ENCODE peak calls at places on chromosomes 2 and 18, in four cellular contexts. J, H, Y and R are unnamed samples.

GRCh38 chr2:221467610-221468009 is 104.5 kb downstream of the EPHA4 start:
- DNase-seq in J (no peak), Y (no peak), H (no peak), R (no peak)

GRCh38 chr18:50093366-50093765 is 101.6 kb downstream of the MYO5B start:
- DNase-seq in J (no peak), H (no peak), Y (no peak), R (no peak)

GRCh38 chr18:10299686-10300085 is 154.7 kb upstream of the APCDD1 start:
- DNase-seq in J (no peak), Y (no peak), H (no peak), R (no peak)

GRCh38 chr2:229235136-229235914 is 35.8 kb downstream of the PID1 start:
- DNase-seq in J (no peak), H (no peak), Y (no peak), R (no peak)

GRCh38 chr2:118224144-118224887 is 136.0 kb downstream of the INSIG2 start:
- DNase-seq in J (no peak), Y (no peak), H (no peak), R (no peak)

GRCh38 chr2:45168731-45169338 is 159.6 kb upstream of the SIX2 start:
- DNase-seq in J (no peak), H (no peak), Y (no peak), R (no peak)

GRCh38 chr2:241874277-241874925 is 4.9 kb downstream of the RTP5 start:
- DNase-seq in H (no peak), Y (no peak), J (no peak), R (no peak)

GRCh38 chr18:54918060-54918459 is 41.2 kb downstream of the CCDC68 start:
- DNase-seq in Y (no peak), H (no peak), J (no peak), R (no peak)

GRCh38 chr18:59520569-59520968 is 161.5 kb upstream of the LMAN1 start:
- DNase-seq in J (no peak), H (no peak), Y (no peak), R (no peak)

GRCh38 chr18:58158008-58158407 is 114.0 kb downstream of the NEDD4L start:
- DNase-seq in H (no peak), Y (no peak), J (no peak), R (no peak)

GRCh38 chr2:136067465-136067864 is 50.5 kb downstream of the CXCR4 start:
- DNase-seq in H (no peak), Y (no peak), J (no peak), R (no peak)

GRCh38 chr2:204890680-204891079 is 345.4 kb downstream of the PARD3B start:
- DNase-seq in Y (no peak), H (no peak), J (no peak), R (no peak)
- TF ChIP-seq TCF7L2 in Y (no peak), H (no peak), J (no peak), R (no peak)

DNA sequence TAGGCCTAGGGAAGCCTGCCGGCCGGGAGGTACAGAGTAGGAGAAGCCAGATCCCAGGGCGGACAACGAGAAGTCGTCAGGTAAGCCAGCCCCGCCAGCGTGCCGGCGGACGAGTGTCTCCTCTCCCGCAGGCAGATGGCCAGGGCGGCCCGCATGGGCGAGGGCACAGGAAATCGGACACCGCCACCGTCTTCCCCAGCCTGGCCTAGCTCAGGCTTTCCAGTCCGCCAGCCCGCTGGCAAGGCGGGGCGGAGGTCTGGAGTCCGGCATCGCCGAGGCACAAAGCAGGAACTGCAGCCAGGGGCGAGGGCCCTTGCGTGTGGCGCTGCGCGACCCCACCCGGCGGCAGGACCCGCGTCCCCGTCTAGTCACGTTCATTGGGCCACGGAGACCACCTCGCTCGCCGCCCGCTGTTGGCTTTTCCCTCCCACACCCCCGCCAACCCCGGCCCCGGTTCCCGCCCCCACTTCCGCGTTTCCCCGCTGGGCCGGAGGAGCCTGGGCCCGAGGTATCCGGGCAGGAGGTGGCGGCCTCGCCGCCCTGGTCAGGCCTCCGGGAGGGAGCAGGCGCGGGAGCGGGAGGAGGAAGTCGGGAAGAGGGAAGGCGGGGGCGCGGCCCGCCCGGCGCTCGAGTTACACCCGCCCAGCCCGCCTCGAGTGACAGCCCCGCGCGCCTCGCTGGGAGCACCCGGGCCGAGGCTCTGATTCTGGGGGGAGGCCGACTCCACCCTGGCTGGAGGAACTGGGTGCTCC is at the start of gene GPD2:
- DNase-seq in Y (no peak), H (peak; percentile 70), J (peak; percentile 80), R (no peak)
- TF ChIP-seq TCF7L2 in Y (no peak), H (peak; percentile 4), J (no peak), R (no peak)

GRCh38 chr2:119225084-119225864 is 1.6 kb downstream of the STEAP3 start:
- DNase-seq in J (peak; percentile 50), Y (peak; percentile 44), H (no peak), R (no peak)
- TF ChIP-seq TCF7L2 in J (no peak), Y (no peak), H (no peak), R (no peak)

DNA sequence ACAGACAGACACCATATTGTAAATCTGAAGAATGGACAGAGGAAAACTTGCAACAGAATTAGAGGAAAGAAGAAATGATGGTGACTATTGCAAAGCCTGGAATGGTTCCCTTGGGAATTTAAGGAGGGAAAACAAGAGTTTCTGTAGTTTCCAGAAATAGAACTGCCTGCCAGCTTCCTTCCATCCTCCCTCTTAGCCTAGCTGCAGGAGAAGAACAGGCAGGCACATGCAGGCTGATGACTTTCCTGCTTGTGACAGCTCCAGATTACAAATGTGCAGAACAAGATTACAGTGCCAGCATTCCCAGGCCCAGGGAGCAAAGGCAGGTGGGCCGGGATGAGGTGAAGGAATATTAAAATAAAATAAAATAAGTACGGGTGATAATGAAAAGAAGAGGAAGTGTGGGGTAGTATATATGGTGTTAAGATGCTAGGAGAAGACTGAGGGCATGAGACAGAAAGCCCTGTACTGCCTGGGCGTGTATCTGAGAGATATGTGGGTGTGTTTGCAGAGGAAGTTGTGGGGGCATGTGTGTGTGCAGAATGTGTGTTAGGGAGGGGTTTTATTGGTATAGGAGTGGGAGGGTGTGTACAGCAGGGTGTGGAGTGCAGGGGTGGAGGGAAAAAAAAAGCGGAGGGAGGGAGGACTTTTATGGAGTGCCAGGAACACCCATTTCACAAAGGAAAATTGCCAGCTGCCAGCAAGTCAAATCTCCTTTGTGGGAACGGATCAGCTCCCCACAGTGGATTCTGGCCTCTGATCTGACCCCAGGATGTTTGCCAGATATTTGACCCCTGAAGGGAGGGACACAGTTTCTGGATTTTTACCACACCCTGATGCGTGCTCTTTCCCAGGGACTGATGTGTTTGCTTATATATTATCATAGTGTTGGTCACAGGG is 43.9 kb upstream of the NEMP2 start:
- DNase-seq in Y (peak; percentile 66), H (peak; percentile 24), J (peak; percentile 16), R (no peak)
- TF ChIP-seq TCF7L2 in Y (no peak), H (no peak), J (no peak), R (no peak)

GRCh38 chr2:96105994-96106393 is 10.4 kb downstream of the ADRA2B start:
- DNase-seq in J (no peak), H (no peak), Y (no peak), R (no peak)

GRCh38 chr2:96102596-96103387 is 13.6 kb downstream of the ADRA2B start:
- DNase-seq in H (no peak), Y (no peak), J (no peak), R (no peak)

GRCh38 chr2:96103388-96103705 is 13.0 kb downstream of the ADRA2B start:
- DNase-seq in Y (no peak), J (no peak), H (no peak), R (no peak)

GRCh38 chr2:96105152-96105915 is 11.0 kb downstream of the ADRA2B start:
- DNase-seq in J (no peak), Y (no peak), H (no peak), R (no peak)

DNA sequence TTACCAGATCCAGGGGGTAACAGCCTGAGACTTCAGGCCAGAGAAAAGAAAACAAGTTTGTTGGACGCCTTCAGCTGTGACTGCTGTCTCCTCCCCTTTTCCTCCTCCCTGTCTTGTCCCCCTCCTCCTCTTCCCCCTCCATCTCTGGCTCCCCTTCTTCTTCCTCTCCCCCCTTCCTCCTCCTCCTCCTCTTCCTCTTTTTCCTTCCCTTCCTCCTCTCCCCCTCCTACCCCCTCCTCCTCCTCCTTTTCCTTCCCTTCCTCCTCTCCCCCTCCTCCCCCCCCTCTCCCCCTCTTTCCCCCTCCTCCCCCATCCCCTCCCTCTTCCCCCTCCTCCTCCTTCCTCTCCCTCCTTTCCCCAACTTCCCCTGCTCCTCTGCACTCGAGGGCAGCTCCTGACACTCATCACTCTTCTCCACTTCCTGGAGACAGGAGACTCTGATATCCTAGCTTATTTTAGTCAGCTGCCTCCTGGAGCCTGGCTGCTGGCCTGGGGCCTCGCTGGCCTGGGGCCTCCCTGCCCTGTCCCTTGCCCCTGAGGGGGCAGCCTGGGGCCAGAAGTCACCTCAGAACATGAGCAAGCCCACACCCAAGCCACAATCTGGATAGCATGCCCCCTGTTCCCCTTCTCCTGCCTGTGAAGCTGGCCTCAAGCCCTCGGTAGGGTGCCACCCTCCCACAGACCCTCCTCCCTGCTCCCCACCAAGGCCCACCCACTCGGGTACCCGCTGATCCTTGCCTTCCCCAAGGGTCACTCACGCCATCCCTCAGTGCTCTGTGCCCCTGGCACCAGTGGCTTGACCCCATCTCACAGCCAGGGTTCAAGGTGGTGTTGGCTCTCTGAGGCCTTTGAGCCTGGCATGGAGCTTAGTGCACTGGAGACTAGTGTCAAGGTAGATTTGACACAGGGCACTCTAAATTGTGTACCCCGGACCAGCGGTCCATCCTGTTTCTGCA is 12.2 kb downstream of the ADRA2B start:
- DNase-seq in H (no peak), Y (no peak), J (no peak), R (no peak)
- TF ChIP-seq TCF7L2 in H (no peak), Y (no peak), J (no peak), R (no peak)

DNA sequence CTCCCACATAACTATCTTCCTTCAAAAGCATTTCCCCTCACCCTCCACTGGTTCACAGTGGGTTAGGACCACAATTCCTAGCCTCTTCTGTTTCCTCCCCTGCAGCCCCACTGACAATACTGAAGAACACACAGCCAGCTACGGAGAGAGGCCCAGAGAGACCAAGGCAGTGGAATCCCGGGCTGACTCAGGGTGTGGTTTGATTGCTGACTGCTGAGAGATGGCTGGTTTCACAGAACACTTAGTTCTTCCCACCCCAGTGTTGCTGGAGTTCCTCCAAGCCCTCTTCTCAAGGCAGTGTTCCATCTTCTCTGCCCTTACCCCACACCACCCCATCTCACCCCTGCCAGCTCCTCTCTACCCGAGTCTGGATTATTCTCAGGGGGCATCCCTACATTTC is 43.3 kb upstream of the ZFP36L2 start:
- DNase-seq in H (no peak), J (no peak), Y (no peak), R (no peak)
- TF ChIP-seq TCF7L2 in H (no peak), J (no peak), Y (no peak), R (no peak)

GRCh38 chr18:63953811-63954210 is 4.7 kb downstream of the HMSD start:
- DNase-seq in J (no peak), Y (no peak), H (no peak), R (no peak)

GRCh38 chr18:63947051-63947790 is 1.9 kb upstream of the HMSD start:
- DNase-seq in Y (no peak), J (no peak), H (no peak), R (no peak)

GRCh38 chr18:63956755-63957154 is 7.7 kb downstream of the HMSD start:
- DNase-seq in J (no peak), H (no peak), Y (no peak), R (no peak)

GRCh38 chr18:63949068-63949737 is at the start of gene HMSD:
- DNase-seq in J (peak; percentile 8), Y (no peak), H (peak; percentile 43), R (no peak)

GRCh38 chr18:63951302-63951705 is 2.2 kb downstream of the HMSD start:
- DNase-seq in J (no peak), Y (no peak), H (no peak), R (no peak)
- TF ChIP-seq TCF7L2 in J (no peak), Y (no peak), H (no peak), R (no peak)